ENCODE peak calls at places on chromosome 16, in five cellular contexts. Y is tibial artery, C is hepatocyte, L is upper lobe of left lung, U is pancreas. T is an unnamed sample.

GRCh38 chr16:89898201-89898967 is 20.3 kb upstream of the MC1R start:
- DNase-seq in C (no peak), U (no peak), L (no peak), Y (no peak), T (no peak)

GRCh38 chr16:3007957-3008748 is 4.6 kb upstream of the CLDN9 start:
- DNase-seq in C (peak; percentile 76), L (no peak), U (no peak), Y (no peak), T (no peak)

GRCh38 chr16:29974291-29975133 is 844 bp downstream of the TAOK2 start:
- DNase-seq in U (no peak), Y (peak; percentile 24), L (no peak), C (peak; percentile 27), T (peak; percentile 32)

GRCh38 chr16:50309527-50310307 is 43.4 kb downstream of the ADCY7 start:
- DNase-seq in U (no peak), C (peak; percentile 3), Y (no peak), L (peak; percentile 80), T (no peak)

GRCh38 chr16:50683689-50684374 is 2.7 kb upstream of the SNX20 start:
- DNase-seq in U (peak; percentile 40), C (no peak), Y (no peak), L (no peak), T (no peak)

GRCh38 chr16:55508941-55509920 is at the start of gene LPCAT2:
- DNase-seq in Y (peak; percentile 83), L (peak; percentile 94), C (peak; percentile 94), U (peak; percentile 86), T (peak; percentile 91)

GRCh38 chr16:64098451-64098850 is 1023.4 kb downstream of the CDH11 start:
- DNase-seq in C (no peak), L (no peak), Y (no peak), U (no peak), T (no peak)

GRCh38 chr16:1794908-1795666 is 1.6 kb upstream of the IGFALS start:
- DNase-seq in Y (no peak), U (no peak), L (peak; percentile 76), C (peak; percentile 3), T (no peak)

GRCh38 chr16:17836868-17837602 is 366.3 kb upstream of the XYLT1 start:
- DNase-seq in C (peak; percentile 37), Y (no peak), U (no peak), L (no peak), T (peak; percentile 48)

GRCh38 chr16:48903054-48903453 is 293.1 kb upstream of the N4BP1 start:
- DNase-seq in U (no peak), C (no peak), Y (no peak), L (no peak), T (no peak)

GRCh38 chr16:70380205-70380918 is 33.7 kb downstream of the DDX19A start:
- DNase-seq in C (peak; percentile 70), L (peak; percentile 88), U (peak; percentile 38), Y (no peak), T (peak; percentile 77)

GRCh38 chr16:57186630-57187507 is 740 bp downstream of the RSPRY1 start:
- DNase-seq in Y (peak; percentile 22), L (no peak), C (peak; percentile 54), U (peak; percentile 36), T (no peak)
- TF ChIP-seq CTCF in Y (no peak), L (no peak), C (no peak), U (no peak), T (no peak)

GRCh38 chr16:67391424-67392300 is 1.6 kb downstream of the TPPP3 start:
- DNase-seq in C (no peak), U (no peak), L (peak; percentile 45), Y (no peak), T (no peak)

GRCh38 chr16:67393111-67393789 is at the start of gene TPPP3:
- DNase-seq in U (peak; percentile 89), C (peak; percentile 93), L (peak; percentile 97), Y (peak; percentile 89), T (peak; percentile 73)

GRCh38 chr16:67390816-67391423 is 2.4 kb downstream of the TPPP3 start:
- DNase-seq in L (no peak), U (no peak), C (no peak), Y (no peak), T (no peak)

GRCh38 chr16:67393790-67394270 is 532 bp upstream of the TPPP3 start:
- DNase-seq in L (peak; percentile 79), U (no peak), Y (no peak), C (no peak), T (no peak)

GRCh38 chr16:67392301-67393059 is 818 bp downstream of the TPPP3 start:
- DNase-seq in L (peak; percentile 27), C (no peak), U (no peak), Y (no peak), T (no peak)
- H3K4me3 ChIP-seq in L (peak overlapping the region; percentile 37), C (no peak overlapping the region), U (peak overlapping the region; percentile 31), Y (peak overlapping the region; percentile 48), T (no peak overlapping the region)

GRCh38 chr16:66342294-66342900 is 24.1 kb upstream of the CDH5 start:
- DNase-seq in U (no peak), L (peak; percentile 40), C (peak; percentile 45), Y (no peak), T (peak; percentile 39)
- TF ChIP-seq CTCF in U (peak; percentile 34), L (peak; percentile 32), C (peak; percentile 56), Y (no peak), T (peak; percentile 88)

DNA sequence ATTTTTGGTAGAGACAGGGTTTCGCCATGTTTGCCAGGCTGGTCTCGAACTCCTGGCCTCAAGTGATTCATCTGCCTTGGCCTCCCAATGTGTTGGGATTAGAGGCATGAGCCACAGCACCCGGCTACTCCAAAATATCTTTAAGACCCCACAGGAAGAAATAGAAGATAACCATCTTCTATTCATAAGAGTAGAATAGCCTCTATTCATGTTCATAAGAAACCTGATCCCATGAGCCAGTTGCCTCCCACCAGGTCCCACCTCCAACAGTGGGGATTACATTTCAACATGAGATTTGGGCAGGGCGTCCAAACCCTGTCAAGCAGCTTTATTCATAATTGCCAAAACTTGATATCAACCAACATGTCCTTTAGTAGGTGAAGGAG is 13.9 kb upstream of the TMC7 start:
- DNase-seq in C (no peak), L (no peak), U (no peak), Y (no peak), T (no peak)
- H3K4me3 ChIP-seq in C (no peak overlapping the region), L (no peak overlapping the region), U (no peak overlapping the region), Y (no peak overlapping the region), T (no peak overlapping the region)

GRCh38 chr16:57940382-57940966 is 30.5 kb downstream of the CNGB1 start:
- DNase-seq in U (no peak), C (no peak), L (no peak), Y (no peak), T (no peak)

GRCh38 chr16:57938484-57938883 is 32.4 kb downstream of the CNGB1 start:
- DNase-seq in Y (no peak), C (no peak), L (no peak), U (no peak), T (no peak)

GRCh38 chr16:57937861-57938260 is 33.1 kb downstream of the CNGB1 start:
- DNase-seq in U (no peak), L (no peak), Y (no peak), C (no peak), T (no peak)

GRCh38 chr16:57939872-57940224 is 31.1 kb downstream of the CNGB1 start:
- DNase-seq in Y (no peak), L (no peak), C (no peak), U (no peak), T (no peak)

DNA sequence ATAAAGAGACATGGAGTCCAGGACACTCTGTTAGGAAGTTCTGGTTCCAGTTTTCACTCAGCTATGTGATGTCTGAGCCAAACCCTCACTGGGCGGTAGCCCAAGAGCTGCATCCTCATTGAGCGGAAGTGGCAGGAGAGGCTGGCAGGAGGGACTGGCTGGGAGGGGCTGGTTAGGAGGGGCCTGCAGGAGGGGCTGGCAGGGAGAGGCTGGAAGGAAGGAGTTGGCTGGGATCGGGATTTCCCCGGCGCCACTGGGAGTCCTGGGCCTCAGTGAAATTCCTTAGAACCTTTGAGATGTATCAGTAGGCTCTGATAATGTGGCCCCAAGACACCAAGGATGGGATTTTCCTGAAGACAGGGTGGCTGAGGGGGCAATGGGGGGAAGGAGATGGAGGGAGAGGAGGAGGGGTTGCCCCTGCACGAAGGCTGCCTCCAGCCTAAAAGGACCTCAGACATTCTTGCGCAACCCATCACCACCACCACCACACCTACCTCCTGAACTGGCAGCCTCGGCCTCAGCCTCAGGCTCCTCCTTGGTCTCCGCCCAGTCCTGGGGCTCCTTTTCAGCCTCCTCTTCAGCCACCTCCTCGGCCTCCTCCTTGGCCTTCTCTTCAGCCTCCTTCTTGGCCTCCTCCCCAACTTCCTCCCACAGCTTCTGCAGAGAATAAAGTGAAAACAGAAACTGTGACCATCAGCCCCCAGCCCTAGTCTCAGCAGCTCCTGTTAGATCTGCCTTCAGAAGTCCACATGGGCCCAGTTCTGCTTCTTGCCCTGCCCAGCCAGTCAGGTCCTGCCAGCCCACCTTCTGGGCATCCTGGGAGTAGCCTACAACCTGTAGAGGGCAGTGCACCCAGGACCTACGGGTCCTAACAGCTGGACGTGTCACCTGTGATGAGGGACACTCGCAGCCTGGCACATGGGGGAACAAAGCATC is 31.7 kb downstream of the CNGB1 start:
- DNase-seq in L (no peak), Y (peak; percentile 47), U (no peak), C (peak; percentile 55), T (peak; percentile 72)
- TF ChIP-seq CTCF in L (no peak), Y (no peak), U (no peak), C (no peak), T (peak; percentile 20)

GRCh38 chr16:23436992-23437391 is 16.0 kb downstream of the COG7 start:
- DNase-seq in U (no peak), Y (no peak), L (no peak), C (no peak), T (no peak)
- H3K4me3 ChIP-seq in U (no peak overlapping the region), Y (no peak overlapping the region), L (no peak overlapping the region), C (no peak overlapping the region), T (no peak overlapping the region)

DNA sequence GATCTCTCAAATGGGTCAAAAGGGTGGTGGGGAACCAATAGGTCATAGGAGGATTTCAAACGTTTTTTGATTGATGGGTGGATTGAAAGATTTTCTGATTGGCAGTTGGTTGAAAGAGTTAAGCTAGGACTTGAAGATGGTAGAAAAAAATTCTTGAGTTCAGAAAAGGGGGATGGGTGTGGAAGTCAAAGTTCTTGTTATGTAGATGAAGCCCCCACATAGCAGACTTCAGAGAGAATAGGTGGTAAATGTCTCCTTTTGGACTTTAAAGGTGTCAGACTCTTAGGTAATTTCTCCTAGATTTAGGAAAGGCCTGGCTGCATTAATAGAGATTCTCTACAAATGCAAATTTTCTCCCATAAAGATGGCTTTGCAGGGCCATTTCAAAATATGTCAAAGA is 163.3 kb downstream of the HS3ST4 start:
- DNase-seq in U (no peak), C (no peak), Y (no peak), L (no peak), T (no peak)
- TF ChIP-seq CTCF in U (no peak), C (no peak), Y (no peak), L (no peak), T (no peak)